ENCODE peak calls at places on chromosome 6, in four cellular contexts. A is WTC11, C is K562, N is H1. Z is an unnamed sample.

GRCh38 chr6:150566486-150566885 is 33.2 kb upstream of the PLEKHG1 start:
- DNase-seq in A (no peak), C (no peak), N (no peak), Z (no peak)

GRCh38 chr6:23349521-23350147 is 776.4 kb upstream of the NRSN1 start:
- DNase-seq in A (no peak), C (no peak), N (no peak), Z (peak; percentile 71)

GRCh38 chr6:11412616-11413015 is 124.9 kb upstream of the TMEM170B start:
- DNase-seq in A (no peak), C (no peak), N (no peak), Z (no peak)

GRCh38 chr6:121441477-121441876 is 6.0 kb downstream of the GJA1 start:
- DNase-seq in A (no peak), C (no peak), N (no peak), Z (no peak)

GRCh38 chr6:130602151-130602770 is 224.9 kb upstream of the SMLR1 start:
- DNase-seq in A (no peak), C (no peak), N (no peak), Z (no peak)

GRCh38 chr6:158060447-158061360 is 79.0 kb downstream of the SYNJ2 start:
- DNase-seq in A (no peak), C (no peak), N (no peak), Z (peak; percentile 60)

GRCh38 chr6:143141442-143141841 is 80.8 kb downstream of the AIG1 start:
- DNase-seq in A (no peak), C (no peak), N (no peak), Z (no peak)

GRCh38 chr6:108927927-108928326 is 79.7 kb downstream of the ARMC2 start:
- DNase-seq in A (no peak), C (no peak), N (no peak), Z (no peak)

GRCh38 chr6:29722773-29723665 is at the start of gene HLA-F:
- DNase-seq in A (peak; percentile 73), C (no peak), N (peak; percentile 83), Z (peak; percentile 70)

GRCh38 chr6:47787620-47788497 is 6.0 kb downstream of the OPN5 start:
- DNase-seq in A (peak; percentile 71), C (peak; percentile 77), N (peak; percentile 74), Z (peak; percentile 50)

GRCh38 chr6:36285187-36285612 is 15.3 kb downstream of the PNPLA1 start:
- DNase-seq in A (peak; percentile 69), C (peak; percentile 49), N (peak; percentile 79), Z (peak; percentile 94)

GRCh38 chr6:28736121-28736520 is 187.7 kb downstream of the TRIM27 start:
- DNase-seq in A (no peak), C (no peak), N (no peak), Z (no peak)

GRCh38 chr6:4610256-4610655 is 165.9 kb upstream of the CDYL start:
- DNase-seq in A (no peak), C (no peak), N (no peak), Z (no peak)

GRCh38 chr6:90109141-90109540 is 187.5 kb downstream of the BACH2 start:
- DNase-seq in A (no peak), C (no peak), N (no peak), Z (no peak)
- TF ChIP-seq TEAD4 in A (no peak), C (no peak), N (no peak), Z (no peak)

GRCh38 chr6:139888691-139889122 is 514.3 kb upstream of the CITED2 start:
- DNase-seq in A (peak; percentile 18), C (no peak), N (peak; percentile 56), Z (no peak)
- TF ChIP-seq TEAD4 in A (peak; percentile 79), C (no peak), N (peak; percentile 94), Z (no peak)

GRCh38 chr6:43481075-43481474 is 3.7 kb downstream of the TJAP1 start:
- DNase-seq in A (no peak), C (no peak), N (no peak), Z (no peak)
- TF ChIP-seq TEAD4 in A (no peak), C (no peak), N (no peak), Z (no peak)

GRCh38 chr6:72316675-72317380 is 305.0 kb upstream of the KCNQ5 start:
- DNase-seq in A (no peak), C (no peak), N (no peak), Z (no peak)

GRCh38 chr6:72328775-72329174 is 293.1 kb upstream of the KCNQ5 start:
- DNase-seq in A (no peak), C (no peak), N (no peak), Z (no peak)

GRCh38 chr6:72321741-72322140 is 300.1 kb upstream of the KCNQ5 start:
- DNase-seq in A (no peak), C (no peak), N (no peak), Z (no peak)

GRCh38 chr6:72324591-72324990 is 297.3 kb upstream of the KCNQ5 start:
- DNase-seq in A (no peak), C (no peak), N (no peak), Z (no peak)

DNA sequence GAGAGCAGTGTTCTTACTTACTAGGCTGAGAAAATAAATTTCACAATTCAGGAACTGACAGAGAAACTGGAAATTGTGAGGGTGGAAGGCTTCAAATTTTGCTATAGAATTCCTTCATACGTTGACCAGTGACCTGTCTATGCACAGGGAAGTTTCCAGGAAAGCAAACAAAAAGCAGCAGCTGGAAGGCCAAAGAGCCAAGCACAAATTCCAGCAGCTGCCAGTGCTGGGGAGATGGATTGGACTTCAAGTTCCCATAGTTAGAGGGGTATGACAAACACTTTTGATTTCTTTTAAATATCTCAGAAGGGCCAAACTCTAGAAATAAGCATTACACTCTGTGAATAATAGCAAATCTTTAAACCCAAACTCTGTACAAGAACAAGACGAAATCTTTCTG is 299.1 kb upstream of the KCNQ5 start:
- DNase-seq in A (no peak), C (no peak), N (no peak), Z (no peak)
- TF ChIP-seq TEAD4 in A (no peak), C (no peak), N (no peak), Z (no peak)

GRCh38 chr6:33320315-33321181 is 3.0 kb upstream of the ZBTB22 start:
- DNase-seq in A (no peak), C (peak; percentile 36), N (no peak), Z (no peak)
- TF ChIP-seq TEAD4 in A (no peak), C (no peak), N (no peak), Z (no peak)

GRCh38 chr6:145082359-145082758 is 653.0 kb downstream of the EPM2A start:
- DNase-seq in A (no peak), C (no peak), N (no peak), Z (no peak)

GRCh38 chr6:145087034-145087433 is 648.3 kb downstream of the EPM2A start:
- DNase-seq in A (no peak), C (no peak), N (no peak), Z (no peak)

GRCh38 chr6:145081677-145082076 is 653.6 kb downstream of the EPM2A start:
- DNase-seq in A (no peak), C (no peak), N (no peak), Z (no peak)

GRCh38 chr6:145091102-145091826 is 644.1 kb downstream of the EPM2A start:
- DNase-seq in A (no peak), C (no peak), N (no peak), Z (no peak)

DNA sequence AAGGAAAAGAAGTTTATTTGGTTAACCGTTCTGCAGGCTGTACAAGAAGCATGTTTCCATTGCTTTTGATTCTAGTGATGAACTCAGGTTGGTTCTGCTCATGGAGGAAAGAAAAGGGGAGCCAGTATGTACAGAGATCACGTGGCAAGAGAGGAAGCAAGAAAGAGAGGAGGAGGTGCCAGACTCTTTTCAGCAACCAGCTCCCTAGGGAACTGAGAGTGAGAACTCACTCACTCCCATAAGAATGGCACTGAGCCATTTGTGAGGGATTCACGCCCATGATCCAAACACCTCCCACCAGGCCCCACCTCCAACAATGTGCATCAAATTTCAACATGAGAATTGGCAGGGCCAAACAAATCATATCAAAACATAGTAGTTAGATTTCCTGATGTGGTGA is 649.1 kb downstream of the EPM2A start:
- DNase-seq in A (peak; percentile 12), C (no peak), N (no peak), Z (no peak)
- TF ChIP-seq TEAD4 in A (no peak), C (no peak), N (no peak), Z (no peak)

Z was measured in SK-N-SH.